ENCODE peak calls at places on chromosome 21, in five cellular contexts. V is mesendoderm, Q is IMR-90, H is HCT116, X is OCI-LY7. M is an unnamed sample.

GRCh38 chr21:14591882-14592281 is 45.8 kb upstream of the SAMSN1 start:
- DNase-seq in V (no peak), Q (no peak), H (no peak), X (no peak), M (no peak)

GRCh38 chr21:33924766-33925100 is 9.1 kb upstream of the ATP5PO start:
- DNase-seq in V (peak; percentile 39), Q (no peak), H (no peak), X (no peak), M (no peak)

GRCh38 chr21:30935121-30935888 is 53.9 kb upstream of the KRTAP11-1 start:
- DNase-seq in V (no peak), Q (no peak), H (no peak), X (no peak), M (no peak)

GRCh38 chr21:20875741-20876140 is 122.5 kb upstream of the NCAM2 start:
- DNase-seq in V (peak; percentile 17), Q (no peak), H (no peak), X (no peak), M (no peak)

GRCh38 chr21:35908311-35909078 is 151.8 kb downstream of the SETD4 start:
- DNase-seq in V (no peak), Q (no peak), H (no peak), X (no peak), M (no peak)

GRCh38 chr21:25682382-25682781 is 43.3 kb downstream of the JAM2 start:
- DNase-seq in V (peak; percentile 3), Q (no peak), H (no peak), X (no peak), M (no peak)

GRCh38 chr21:35664683-35665082 is 395.6 kb downstream of the SETD4 start:
- DNase-seq in V (no peak), Q (peak; percentile 77), H (peak; percentile 22), X (no peak), M (peak; percentile 3)

GRCh38 chr21:16838330-16838729 is 674.5 kb upstream of the CXADR start:
- DNase-seq in V (peak; percentile 33), Q (no peak), H (no peak), X (no peak), M (no peak)

GRCh38 chr21:33945652-33946270 is 30.2 kb upstream of the ATP5PO start:
- DNase-seq in V (no peak), Q (no peak), H (no peak), X (no peak), M (no peak)

GRCh38 chr21:45318146-45318555 is 30.5 kb upstream of the POFUT2 start:
- DNase-seq in V (no peak), Q (no peak), H (no peak), X (no peak), M (no peak)
- H3K4me2 ChIP-seq in V (no peak overlapping the region), Q (no peak overlapping the region), H (peak overlapping the region; percentile 76), X (no peak overlapping the region), M (peak overlapping the region; percentile 66)

GRCh38 chr21:37562920-37563640 is 196.5 kb downstream of the DYRK1A start:
- DNase-seq in V (no peak), Q (no peak), H (no peak), X (no peak), M (no peak)
- H3K4me2 ChIP-seq in V (peak overlapping the region; percentile 13), Q (peak overlapping the region; percentile 91), H (peak overlapping the region; percentile 100), X (peak overlapping the region; percentile 62), M (no peak overlapping the region)

GRCh38 chr21:45631540-45631939 is 12.0 kb upstream of the PCBP3 start:
- DNase-seq in V (no peak), Q (no peak), H (no peak), X (no peak), M (no peak)
- H3K4me2 ChIP-seq in V (no peak overlapping the region), Q (no peak overlapping the region), H (no peak overlapping the region), X (peak overlapping the region; percentile 60), M (no peak overlapping the region)

DNA sequence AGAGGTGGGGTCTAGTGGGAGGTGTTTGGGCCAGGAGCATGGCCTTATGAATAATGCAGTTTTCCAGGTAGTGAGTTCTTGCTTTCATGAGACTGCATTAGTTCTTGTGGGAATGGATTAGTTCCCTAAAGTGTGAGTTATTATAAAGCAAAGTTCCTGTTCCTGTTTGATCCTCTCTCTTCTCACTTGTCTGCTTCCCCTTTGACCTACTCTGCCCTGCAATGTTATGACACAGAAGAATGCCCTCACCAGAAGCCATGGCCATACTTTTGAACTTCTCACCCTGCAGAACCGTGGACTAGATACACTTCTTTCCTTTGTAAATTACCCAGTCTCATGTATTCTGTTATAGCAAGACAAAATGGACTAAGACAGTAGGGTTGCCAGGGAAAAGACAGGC is 53.6 kb downstream of the MAP3K7CL start:
- DNase-seq in V (no peak), Q (no peak), H (no peak), X (no peak), M (peak; percentile 36)
- H3K4me2 ChIP-seq in V (no peak overlapping the region), Q (no peak overlapping the region), H (no peak overlapping the region), X (no peak overlapping the region), M (no peak overlapping the region)

GRCh38 chr21:42202321-42202720 is 16.6 kb upstream of the ABCG1 start:
- DNase-seq in V (no peak), Q (no peak), H (no peak), X (no peak), M (no peak)

GRCh38 chr21:42198949-42199348 is 20.0 kb upstream of the ABCG1 start:
- DNase-seq in V (no peak), Q (no peak), H (no peak), X (peak; percentile 32), M (no peak)

GRCh38 chr21:42200906-42201614 is 17.9 kb upstream of the ABCG1 start:
- DNase-seq in V (no peak), Q (no peak), H (no peak), X (peak; percentile 28), M (no peak)

GRCh38 chr21:42201615-42202161 is 17.3 kb upstream of the ABCG1 start:
- DNase-seq in V (no peak), Q (no peak), H (no peak), X (no peak), M (no peak)

DNA sequence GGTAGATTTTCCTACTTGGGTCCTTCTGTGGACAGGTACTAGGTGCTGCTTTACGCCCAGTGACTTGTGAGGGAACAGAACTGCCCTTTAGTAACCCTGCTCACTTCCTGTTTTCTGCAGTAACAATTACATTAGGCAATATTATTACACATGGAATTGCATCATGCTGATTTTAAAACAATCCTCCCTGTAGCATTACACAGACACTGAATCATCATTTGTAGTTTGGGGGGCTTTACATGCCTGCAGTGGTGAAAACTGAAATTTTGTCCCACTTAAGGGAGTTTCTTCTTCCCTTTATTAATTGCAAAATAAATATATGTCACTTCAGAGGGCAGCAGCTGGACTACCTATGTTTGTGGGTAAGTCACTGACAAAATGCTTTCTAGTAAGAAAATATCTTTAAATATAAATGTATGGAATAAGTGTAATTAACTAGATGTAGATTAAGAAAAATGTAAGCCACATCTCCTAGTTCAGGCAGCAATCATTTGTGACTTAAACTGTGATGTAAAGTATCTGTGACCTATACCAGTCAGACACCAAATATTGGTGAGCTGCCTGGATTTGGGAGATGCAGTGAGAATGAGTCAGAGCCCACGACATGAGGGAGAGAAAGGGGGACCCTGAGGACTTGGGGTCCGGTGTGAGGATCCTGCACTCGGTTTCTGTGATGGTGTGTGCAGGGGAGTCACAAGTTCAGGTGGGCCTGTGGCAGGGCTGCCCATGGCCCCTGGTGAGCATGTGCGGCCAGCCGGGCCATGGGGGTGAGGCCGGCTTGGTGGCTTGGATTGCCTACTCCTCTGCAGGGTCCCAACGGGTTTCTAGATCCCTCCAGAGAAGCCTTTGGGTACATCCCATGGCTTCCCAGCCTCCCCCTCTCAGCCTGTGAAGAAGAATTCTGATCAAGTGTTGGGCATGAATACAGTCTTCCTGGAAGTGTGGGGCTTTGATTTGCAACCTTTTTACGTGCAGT is 19.2 kb upstream of the ABCG1 start:
- DNase-seq in V (peak; percentile 18), Q (peak; percentile 77), H (no peak), X (peak; percentile 79), M (peak; percentile 10)
- H3K4me2 ChIP-seq in V (no peak overlapping the region), Q (peak overlapping the region; percentile 10), H (no peak overlapping the region), X (peak overlapping the region; percentile 72), M (no peak overlapping the region)

GRCh38 chr21:44304846-44305245 is 5.0 kb downstream of the PFKL start:
- DNase-seq in V (peak; percentile 55), Q (peak; percentile 23), H (no peak), X (peak; percentile 72), M (peak; percentile 38)

GRCh38 chr21:44303490-44303981 is 3.7 kb downstream of the PFKL start:
- DNase-seq in V (no peak), Q (no peak), H (no peak), X (peak; percentile 50), M (peak; percentile 84)

GRCh38 chr21:44306926-44307687 is 7.3 kb downstream of the PFKL start:
- DNase-seq in V (no peak), Q (peak; percentile 18), H (no peak), X (no peak), M (no peak)

GRCh38 chr21:44304041-44304738 is 4.3 kb downstream of the PFKL start:
- DNase-seq in V (no peak), Q (no peak), H (no peak), X (no peak), M (no peak)

DNA sequence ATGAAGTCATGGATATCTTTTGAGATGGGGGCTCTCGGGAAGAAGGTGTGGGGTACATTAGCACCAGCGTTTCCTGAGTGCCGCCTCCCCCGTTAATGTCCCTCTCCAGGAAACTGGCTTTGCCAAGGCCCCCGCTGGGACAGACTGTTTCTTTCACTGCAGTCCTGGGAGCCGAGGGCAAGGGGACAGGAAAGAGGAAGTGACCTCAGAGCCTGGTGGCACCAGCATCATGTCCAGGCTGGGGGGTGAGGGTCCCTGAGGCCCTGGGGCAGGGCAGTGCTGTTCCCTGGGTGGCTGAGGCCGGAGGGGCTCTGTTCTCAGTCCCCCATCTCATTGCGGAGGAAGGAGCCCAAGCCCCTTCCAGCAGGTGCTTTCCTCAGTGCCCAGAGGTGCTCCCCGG is 5.8 kb downstream of the PFKL start:
- DNase-seq in V (no peak), Q (no peak), H (no peak), X (no peak), M (no peak)
- H3K4me2 ChIP-seq in V (no peak overlapping the region), Q (no peak overlapping the region), H (no peak overlapping the region), X (no peak overlapping the region), M (no peak overlapping the region)